ENCODE peak calls at places on chromosomes 12 and 14, in ten cellular contexts. S is stomach; B is HFF-Myc; G is foreskin fibroblast; N is fibroblast of lung; U is ascending aorta; J is CD8-positive, alpha-beta T cell; F is neural progenitor cell; Y is tibial artery; Q is GM23338. H is an unnamed sample.

GRCh38 chr12:47349770-47350408 is 270.1 kb upstream of the AMIGO2 start:
- DNase-seq in N (no peak), F (no peak), G (no peak), Y (no peak), Q (no peak), B (no peak), J (no peak), U (no peak), S (no peak), H (no peak)

GRCh38 chr14:51095854-51096823 is 1.2 kb upstream of the TRIM9 start:
- DNase-seq in U (peak; percentile 65), J (peak; percentile 20), G (peak; percentile 50), N (peak; percentile 58), Q (no peak), B (no peak), F (peak; percentile 17), Y (no peak), S (no peak), H (no peak)

GRCh38 chr14:74952697-74953484 is 2.5 kb downstream of the PGF start:
- DNase-seq in F (no peak), N (peak; percentile 25), J (no peak), G (no peak), S (no peak), Q (no peak), Y (no peak), B (no peak), U (no peak), H (no peak)

GRCh38 chr12:632102-632696 is 31.0 kb downstream of the NINJ2 start:
- DNase-seq in N (peak; percentile 64), Q (peak; percentile 76), Y (no peak), S (peak; percentile 42), G (peak; percentile 67), U (peak; percentile 82), B (peak; percentile 40), F (peak; percentile 77), J (no peak), H (peak; percentile 97)

GRCh38 chr12:94771741-94772140 is 121.4 kb upstream of the TMCC3 start:
- DNase-seq in J (no peak), N (no peak), U (no peak), S (no peak), F (no peak), B (no peak), Q (no peak), G (no peak), Y (no peak), H (no peak)

GRCh38 chr14:50083467-50084337 is 32.7 kb downstream of the VCPKMT start:
- DNase-seq in U (no peak), F (no peak), Q (no peak), S (no peak), N (no peak), G (no peak), B (no peak), Y (no peak), J (peak; percentile 69), H (no peak)

GRCh38 chr12:54139030-54139429 is 49.8 kb downstream of the SMUG1 start:
- DNase-seq in G (peak; percentile 37), N (no peak), Y (no peak), J (no peak), Q (no peak), S (no peak), B (no peak), F (no peak), U (peak; percentile 51), H (no peak)

GRCh38 chr12:1995205-1995896 is 8.9 kb downstream of the DCP1B start:
- DNase-seq in Y (no peak), B (no peak), S (no peak), G (no peak), J (no peak), N (peak; percentile 10), U (no peak), Q (no peak), F (no peak), H (no peak)

GRCh38 chr14:93784878-93785277 is 3.4 kb downstream of the PRIMA1 start:
- DNase-seq in Y (no peak), S (no peak), N (no peak), U (no peak), G (no peak), B (no peak), F (no peak), J (no peak), Q (no peak), H (no peak)

GRCh38 chr14:106686533-106686932 is 1160.2 kb downstream of the TMEM121 start:
- DNase-seq in B (no peak), Y (no peak), F (no peak), N (no peak), J (no peak), S (no peak), U (no peak), Q (no peak), G (no peak), H (no peak)

GRCh38 chr12:47326190-47326589 is 246.4 kb upstream of the AMIGO2 start:
- DNase-seq in N (no peak), S (no peak), F (no peak), J (no peak), B (no peak), Y (no peak), G (no peak), U (no peak), Q (no peak), H (no peak)

GRCh38 chr12:34097213-34097612 is 74.9 kb downstream of the ALG10 start:
- DNase-seq in N (no peak), G (no peak), Q (no peak), F (no peak), B (no peak), J (no peak), S (no peak), U (no peak), Y (no peak), H (no peak)

GRCh38 chr14:70045715-70046535 is 142.8 kb downstream of the SLC8A3 start:
- DNase-seq in J (no peak), Q (peak; percentile 88), G (peak; percentile 46), F (peak; percentile 84), B (no peak), S (peak; percentile 86), Y (no peak), U (no peak), N (peak; percentile 44), H (no peak)

GRCh38 chr14:86462193-86462592 is 932.2 kb downstream of the FLRT2 start:
- DNase-seq in F (peak; percentile 50), N (peak; percentile 26), S (no peak), Y (no peak), B (peak; percentile 9), G (peak; percentile 1), U (no peak), Q (peak; percentile 69), J (no peak), H (no peak)
- TF ChIP-seq CTCF in F (peak; percentile 48), N (peak; percentile 3), S (no peak), Y (no peak), B (peak; percentile 14), G (peak; percentile 20), U (no peak), Q (peak; percentile 68), J (no peak), H (peak; percentile 34)

DNA sequence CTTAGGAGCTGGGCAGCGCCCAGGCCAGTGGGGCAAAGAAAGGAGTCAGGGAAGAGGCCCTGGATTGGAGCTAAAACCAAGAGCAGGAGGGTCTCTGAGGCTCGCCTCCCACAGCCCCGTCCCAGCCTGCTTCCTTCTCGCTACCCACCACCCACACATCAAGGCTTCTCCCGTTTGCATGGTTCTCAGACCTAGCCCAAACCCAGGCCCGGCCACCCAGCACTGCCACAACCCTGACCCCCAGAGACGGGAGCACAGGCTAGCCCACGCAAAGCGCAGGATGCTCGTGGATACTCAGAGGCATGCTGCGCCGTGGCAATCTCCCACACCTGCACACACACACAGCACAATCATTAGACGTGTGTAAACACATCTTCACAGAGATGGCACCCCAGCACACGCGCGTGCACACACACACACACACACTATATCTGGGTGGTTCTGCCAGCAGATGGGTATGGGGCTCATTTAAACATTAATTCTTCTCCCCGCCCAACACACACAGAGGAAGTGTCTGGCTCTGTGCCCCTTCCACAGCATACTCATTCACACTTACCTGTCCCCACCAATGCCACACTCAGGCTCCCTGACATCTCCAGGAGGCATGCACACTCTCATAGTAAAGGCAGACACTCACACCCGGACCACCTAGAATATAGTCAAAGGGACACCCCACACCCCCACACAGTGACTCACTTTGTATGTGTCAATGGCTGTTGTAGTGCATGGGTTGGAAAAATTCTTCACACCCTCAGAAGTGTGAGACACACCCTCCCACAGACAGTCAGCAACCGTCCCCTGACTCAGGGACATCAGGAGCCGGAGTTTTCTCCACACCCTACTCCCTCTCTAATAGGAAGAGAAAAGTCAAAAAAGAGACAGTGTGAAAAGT is 1.1 kb downstream of the CARMIL3 start:
- DNase-seq in B (no peak), J (peak; percentile 57), Y (peak; percentile 32), S (no peak), G (no peak), F (no peak), N (no peak), Q (no peak), U (peak; percentile 58), H (no peak)
- H3K4me3 ChIP-seq in B (peak overlapping the region; percentile 44), J (peak overlapping the region; percentile 76), Y (peak overlapping the region; percentile 60), S (peak overlapping the region; percentile 64), G (peak overlapping the region; percentile 55), F (peak overlapping the region; percentile 77), N (no peak overlapping the region), Q (peak overlapping the region; percentile 92), U (peak overlapping the region; percentile 61), H (peak overlapping the region; percentile 48)

DNA sequence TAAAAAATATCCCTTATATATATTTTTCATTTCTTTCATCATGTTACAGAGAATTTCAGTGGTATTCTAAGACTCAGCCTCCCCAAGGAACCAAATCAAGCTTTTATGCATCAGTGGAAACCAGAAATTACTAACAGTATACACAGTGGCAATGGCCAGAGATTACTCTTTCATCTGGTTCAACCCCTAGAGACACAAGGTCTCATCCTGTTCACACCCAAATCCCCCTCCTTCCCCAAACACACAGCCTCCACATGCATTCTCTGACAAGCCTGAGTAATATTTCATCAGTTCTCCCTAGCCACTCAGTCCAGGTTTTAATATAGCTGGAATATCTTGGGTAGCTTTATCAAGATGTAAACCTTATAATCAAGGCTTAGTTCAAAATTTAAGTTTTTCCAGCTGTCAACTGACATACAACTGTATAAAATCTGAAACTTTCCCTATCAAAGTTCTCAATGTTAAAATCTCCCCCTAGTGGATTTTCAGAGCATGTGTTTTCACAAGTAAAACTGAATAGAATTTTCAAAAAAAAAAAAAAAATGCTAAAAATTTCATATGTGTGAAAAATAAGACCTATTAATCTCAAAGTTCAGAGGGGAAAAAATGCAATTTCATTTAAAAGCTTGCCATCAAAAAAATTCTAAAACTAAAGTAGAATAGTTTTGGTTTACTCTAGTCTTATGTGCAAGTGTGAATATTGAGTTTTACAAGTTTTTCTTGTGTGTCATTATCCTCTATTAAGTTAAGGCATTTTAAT is 10.5 kb upstream of the SSTR1 start:
- DNase-seq in Y (no peak), G (no peak), U (no peak), N (peak; percentile 52), B (no peak), S (no peak), J (no peak), Q (peak; percentile 23), F (no peak), H (no peak)
- TF ChIP-seq CTCF in Y (peak; percentile 42), G (peak; percentile 47), U (peak; percentile 46), N (peak; percentile 21), B (peak; percentile 33), S (no peak), J (peak; percentile 77), Q (no peak), F (peak; percentile 75), H (peak; percentile 24)

DNA sequence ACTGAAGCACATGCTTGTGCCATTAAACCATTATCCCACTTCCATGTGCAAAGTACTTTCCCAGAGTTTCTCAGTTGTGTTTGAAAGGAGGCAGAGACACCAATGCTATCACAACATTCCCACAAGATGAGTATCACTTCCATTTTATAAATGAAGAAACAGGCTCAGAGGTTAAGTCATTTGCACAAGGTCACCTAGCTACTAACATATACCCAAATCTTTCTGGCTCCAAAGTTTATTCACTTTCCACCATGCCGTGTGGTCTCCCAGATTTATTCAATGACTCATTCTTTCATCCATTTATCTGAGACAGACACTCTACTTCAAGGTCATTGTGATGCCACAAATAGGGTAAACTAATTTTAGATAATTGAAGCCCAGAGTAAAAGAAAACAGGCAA is 9.4 kb downstream of the ART4 start:
- DNase-seq in U (no peak), G (peak; percentile 34), J (no peak), S (no peak), Q (no peak), Y (no peak), N (peak; percentile 31), F (no peak), B (no peak), H (no peak)
- H3K4me3 ChIP-seq in U (no peak overlapping the region), G (no peak overlapping the region), J (no peak overlapping the region), S (no peak overlapping the region), Q (no peak overlapping the region), Y (no peak overlapping the region), N (no peak overlapping the region), F (no peak overlapping the region), B (no peak overlapping the region), H (no peak overlapping the region)